ENCODE peak calls at places on chromosomes 11 and 22, in five cellular contexts. Q is GM23338, O is gastrocnemius medialis, Z is H1, V is K562. X is an unnamed sample.

GRCh38 chr11:115017529-115017928 is 339.2 kb downstream of the NXPE2 start:
- DNase-seq in Q (no peak), O (no peak), Z (no peak), V (no peak), X (no peak)

GRCh38 chr11:446886-447285 is 3.2 kb upstream of the PTDSS2 start:
- DNase-seq in Q (no peak), O (no peak), Z (no peak), V (no peak), X (peak; percentile 46)

GRCh38 chr22:48796295-48797015 is 1031.2 kb downstream of the BRD1 start:
- DNase-seq in Q (no peak), O (no peak), Z (no peak), V (no peak), X (no peak)

GRCh38 chr11:19775622-19776021 is 63.0 kb downstream of the NAV2 start:
- DNase-seq in Q (no peak), O (no peak), Z (no peak), V (no peak), X (no peak)

GRCh38 chr11:58917159-58917765 is 22.0 kb upstream of the GLYATL1 start:
- DNase-seq in Q (no peak), O (no peak), Z (no peak), V (no peak), X (no peak)

GRCh38 chr22:49838771-49839717 is 11.4 kb upstream of the BRD1 start:
- DNase-seq in Q (peak; percentile 77), O (no peak), Z (peak; percentile 17), V (no peak), X (no peak)

GRCh38 chr11:70934999-70935768 is 317.2 kb downstream of the SHANK2 start:
- DNase-seq in Q (no peak), O (no peak), Z (no peak), V (no peak), X (no peak)

GRCh38 chr11:15106201-15106965 is 8.3 kb upstream of the INSC start:
- DNase-seq in Q (no peak), O (no peak), Z (no peak), V (peak; percentile 8), X (no peak)

GRCh38 chr11:24171869-24172268 is 325.0 kb upstream of the LUZP2 start:
- DNase-seq in Q (no peak), O (no peak), Z (no peak), V (no peak), X (no peak)

DNA sequence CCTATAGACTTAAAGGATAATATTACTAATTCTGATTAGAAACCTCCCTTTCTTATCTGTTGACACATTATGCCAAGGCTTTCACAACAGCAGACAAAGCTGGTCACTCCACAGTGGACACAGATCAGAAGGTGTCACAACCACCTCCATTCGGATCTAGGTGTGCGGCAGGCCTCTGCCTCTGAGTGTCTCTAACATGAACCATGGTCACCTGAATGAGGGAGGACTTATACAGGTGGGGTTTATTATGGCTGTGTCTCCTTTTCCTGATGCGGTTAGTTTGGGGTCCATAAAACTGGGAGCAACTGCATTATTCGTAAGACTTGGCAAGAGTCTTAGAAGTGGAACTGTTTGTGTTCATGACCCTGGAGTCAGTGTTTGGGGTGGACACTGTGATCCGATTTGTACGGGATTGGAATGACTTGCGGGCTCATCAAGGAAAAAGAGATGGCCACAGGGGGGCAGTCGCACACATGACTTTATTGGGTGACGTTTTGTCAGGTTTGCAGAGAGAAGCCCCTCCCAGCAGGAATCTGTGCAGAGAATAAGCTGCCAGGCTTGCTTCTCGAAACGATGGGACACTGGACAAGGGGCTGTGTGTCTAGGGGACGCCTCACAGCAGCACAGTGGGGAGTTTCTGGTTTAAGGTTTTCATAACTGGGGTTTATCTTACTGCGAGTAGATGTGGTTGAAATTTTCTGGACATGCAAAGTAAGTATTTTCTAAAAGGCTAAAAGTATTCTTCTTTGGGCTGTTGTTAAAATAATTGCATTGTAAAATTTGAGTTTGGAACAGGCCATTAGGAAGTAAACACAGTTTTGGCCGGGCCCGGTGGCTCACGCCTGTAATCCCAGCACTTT is 90.6 kb downstream of the GAB4 start:
- DNase-seq in Q (peak; percentile 90), O (peak; percentile 35), Z (no peak), V (peak; percentile 81), X (peak; percentile 38)
- H3K4me1 ChIP-seq in Q (no peaks in the 10 kb centered on the region), O (no peaks in the 10 kb centered on the region), Z (no peaks in the 10 kb centered on the region), V (no peaks in the 10 kb centered on the region), X (no peaks in the 10 kb centered on the region)

DNA sequence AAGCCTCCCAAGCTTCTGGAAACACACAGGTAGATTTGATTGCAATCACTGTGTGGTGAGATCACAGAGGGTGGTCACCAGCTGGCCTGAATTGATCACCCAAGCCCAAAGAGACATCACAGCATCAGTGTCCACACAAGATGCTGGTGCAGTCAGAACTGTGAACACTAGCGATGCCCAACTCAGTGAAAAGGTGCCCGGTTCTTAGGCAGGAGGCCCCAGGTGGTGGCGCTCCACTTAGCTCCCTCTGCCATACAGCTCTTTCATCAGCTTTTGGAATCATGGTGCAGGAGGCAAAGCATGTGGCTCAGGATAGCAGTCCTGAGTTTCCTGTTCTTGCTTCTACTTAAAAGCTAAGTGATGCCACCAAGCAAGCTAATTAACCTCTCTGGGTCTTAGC is 11.1 kb downstream of the DGCR2 start:
- DNase-seq in Q (peak; percentile 60), O (peak; percentile 23), Z (no peak), V (no peak), X (no peak)
- H3K4me1 ChIP-seq in Q (peaks cover 27% of the 10 kb centered on the region), O (peaks cover 61% of the 10 kb centered on the region), Z (peaks cover 8% of the 10 kb centered on the region), V (peaks cover 44% of the 10 kb centered on the region), X (peaks cover 22% of the 10 kb centered on the region)

GRCh38 chr22:38309614-38310517 is 7.4 kb downstream of the CSNK1E start:
- DNase-seq in Q (no peak), O (peak; percentile 66), Z (no peak), V (no peak), X (no peak)

GRCh38 chr22:38310518-38311330 is 6.5 kb downstream of the CSNK1E start:
- DNase-seq in Q (no peak), O (no peak), Z (no peak), V (no peak), X (no peak)

GRCh38 chr22:38312261-38312800 is 4.9 kb downstream of the CSNK1E start:
- DNase-seq in Q (no peak), O (no peak), Z (no peak), V (no peak), X (peak; percentile 31)

GRCh38 chr22:38313384-38313955 is 3.8 kb downstream of the CSNK1E start:
- DNase-seq in Q (no peak), O (peak; percentile 61), Z (no peak), V (no peak), X (peak; percentile 94)

GRCh38 chr22:38311331-38311635 is 6.0 kb downstream of the CSNK1E start:
- DNase-seq in Q (no peak), O (no peak), Z (no peak), V (no peak), X (no peak)
- H3K4me1 ChIP-seq in Q (peaks cover 76% of the 10 kb centered on the region), O (peaks cover 84% of the 10 kb centered on the region), Z (peaks cover 36% of the 10 kb centered on the region), V (peaks cover 26% of the 10 kb centered on the region), X (peaks cover 29% of the 10 kb centered on the region)

GRCh38 chr22:26483439-26484359 is at the start of the genes HPS4 and SRRD:
- DNase-seq in Q (peak; percentile 97), O (peak; percentile 86), Z (peak; percentile 62), V (peak; percentile 93), X (peak; percentile 89)
- H3K4me1 ChIP-seq in Q (peaks cover 27% of the 10 kb centered on the region), O (peaks cover 54% of the 10 kb centered on the region), Z (no peaks in the 10 kb centered on the region), V (peaks cover 14% of the 10 kb centered on the region), X (peaks cover 14% of the 10 kb centered on the region)

GRCh38 chr22:36321797-36322601 is 65.8 kb downstream of the MYH9 start:
- DNase-seq in Q (no peak), O (no peak), Z (no peak), V (no peak), X (no peak)
- H3K4me1 ChIP-seq in Q (no peaks in the 10 kb centered on the region), O (peaks cover 39% of the 10 kb centered on the region), Z (no peaks in the 10 kb centered on the region), V (peaks cover 5% of the 10 kb centered on the region), X (peaks cover 5% of the 10 kb centered on the region)

DNA sequence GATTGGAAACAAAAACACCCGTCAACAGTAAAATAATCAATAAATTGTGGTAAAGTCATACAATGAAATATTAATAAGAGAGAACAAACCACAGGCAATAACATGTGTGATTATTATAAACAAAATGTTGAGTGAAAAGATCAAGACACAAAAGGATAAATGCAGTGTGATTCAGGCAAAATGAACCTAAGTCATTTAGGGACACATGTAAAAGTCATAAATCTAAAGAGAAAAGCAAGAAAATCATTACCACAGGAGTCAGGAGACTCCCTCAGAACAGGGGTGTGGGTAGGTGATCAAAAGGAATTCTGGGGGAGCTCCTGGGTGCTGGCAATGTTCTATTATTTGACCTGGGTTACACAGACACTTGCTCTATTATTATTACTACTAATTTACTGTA is 47.9 kb upstream of the PPP2R1B start:
- DNase-seq in Q (no peak), O (no peak), Z (no peak), V (no peak), X (no peak)
- H3K4me1 ChIP-seq in Q (no peaks in the 10 kb centered on the region), O (peaks cover 21% of the 10 kb centered on the region), Z (no peaks in the 10 kb centered on the region), V (no peaks in the 10 kb centered on the region), X (no peaks in the 10 kb centered on the region)

GRCh38 chr11:125489166-125489565 is 6.9 kb downstream of the FEZ1 start:
- DNase-seq in Q (no peak), O (no peak), Z (no peak), V (no peak), X (no peak)
- H3K4me1 ChIP-seq in Q (peaks cover 17% of the 10 kb centered on the region), O (no peaks in the 10 kb centered on the region), Z (peaks cover 9% of the 10 kb centered on the region), V (no peaks in the 10 kb centered on the region), X (no peaks in the 10 kb centered on the region)

GRCh38 chr11:128294685-128295079 is 292.7 kb downstream of the ETS1 start:
- DNase-seq in Q (no peak), O (no peak), Z (no peak), V (no peak), X (no peak)

GRCh38 chr11:128297805-128298204 is 289.6 kb downstream of the ETS1 start:
- DNase-seq in Q (no peak), O (no peak), Z (no peak), V (no peak), X (no peak)

GRCh38 chr11:128299132-128299726 is 288.1 kb downstream of the ETS1 start:
- DNase-seq in Q (no peak), O (peak; percentile 43), Z (no peak), V (no peak), X (no peak)

GRCh38 chr11:128298271-128298670 is 289.1 kb downstream of the ETS1 start:
- DNase-seq in Q (no peak), O (no peak), Z (no peak), V (no peak), X (no peak)

GRCh38 chr11:128297111-128297651 is 290.2 kb downstream of the ETS1 start:
- DNase-seq in Q (no peak), O (no peak), Z (no peak), V (no peak), X (no peak)
- H3K4me1 ChIP-seq in Q (peaks cover 9% of the 10 kb centered on the region), O (peaks cover 16% of the 10 kb centered on the region), Z (no peaks in the 10 kb centered on the region), V (no peaks in the 10 kb centered on the region), X (no peaks in the 10 kb centered on the region)

GRCh38 chr22:46067159-46068111 is 82.9 kb upstream of the PPARA start:
- DNase-seq in Q (no peak), O (peak; percentile 15), Z (no peak), V (no peak), X (no peak)
- H3K4me1 ChIP-seq in Q (peaks cover 16% of the 10 kb centered on the region), O (peaks cover 61% of the 10 kb centered on the region), Z (peaks cover 7% of the 10 kb centered on the region), V (peaks cover 22% of the 10 kb centered on the region), X (peaks cover 13% of the 10 kb centered on the region)

X was measured in ovary.